ENCODE peak calls at places on chromosomes 4 and X, in eight cellular contexts. One of them, this sample, is unnamed.

GRCh38 chr4:6121276-6121850 is 79.0 kb downstream of the JAKMIP1 start:
- DNase-seq in A549: no peak
- DNase-seq in transverse colon: no peak
- DNase-seq in ovary: no peak
- DNase-seq in body of pancreas: no peak
- DNase-seq in tibial nerve: no peak
- DNase-seq in heart left ventricle: no peak
- DNase-seq in GM12878: no peak
- DNase-seq in this sample: no peak

GRCh38 chr4:24770111-24770584 is 25.2 kb upstream of the SOD3 start:
- DNase-seq in tibial nerve: no peak
- DNase-seq in heart left ventricle: no peak
- DNase-seq in GM12878: peak; percentile 39
- DNase-seq in transverse colon: no peak
- DNase-seq in A549: no peak
- DNase-seq in ovary: no peak
- DNase-seq in body of pancreas: no peak
- DNase-seq in this sample: peak; percentile 33

GRCh38 chr4:56086073-56086521 is 137.4 kb downstream of the CEP135 start:
- DNase-seq in body of pancreas: no peak
- DNase-seq in GM12878: no peak
- DNase-seq in ovary: no peak
- DNase-seq in tibial nerve: no peak
- DNase-seq in transverse colon: peak; percentile 32
- DNase-seq in A549: no peak
- DNase-seq in heart left ventricle: no peak
- DNase-seq in this sample: no peak

GRCh38 chrX:13646154-13646549 is 6.8 kb upstream of the TCEANC start:
- DNase-seq in tibial nerve: peak; percentile 70
- DNase-seq in ovary: peak; percentile 54
- DNase-seq in body of pancreas: peak; percentile 66
- DNase-seq in heart left ventricle: peak; percentile 66
- DNase-seq in transverse colon: peak; percentile 66
- DNase-seq in A549: peak; percentile 24
- DNase-seq in GM12878: no peak
- DNase-seq in this sample: peak; percentile 24

GRCh38 chrX:24682739-24683432 is 10.8 kb upstream of the POLA1 start:
- DNase-seq in GM12878: no peak
- DNase-seq in heart left ventricle: no peak
- DNase-seq in tibial nerve: no peak
- DNase-seq in A549: no peak
- DNase-seq in body of pancreas: no peak
- DNase-seq in ovary: no peak
- DNase-seq in transverse colon: no peak
- DNase-seq in this sample: no peak

GRCh38 chr4:40180356-40180755 is 16.5 kb upstream of the RHOH start:
- DNase-seq in A549: no peak
- DNase-seq in transverse colon: no peak
- DNase-seq in body of pancreas: no peak
- DNase-seq in heart left ventricle: no peak
- DNase-seq in tibial nerve: no peak
- DNase-seq in GM12878: no peak
- DNase-seq in ovary: no peak
- DNase-seq in this sample: peak; percentile 1

GRCh38 chr4:93444860-93445259 is 383.7 kb upstream of the ATOH1 start:
- DNase-seq in tibial nerve: no peak
- DNase-seq in ovary: no peak
- DNase-seq in body of pancreas: no peak
- DNase-seq in GM12878: no peak
- DNase-seq in heart left ventricle: no peak
- DNase-seq in transverse colon: no peak
- DNase-seq in A549: no peak
- DNase-seq in this sample: no peak

GRCh38 chr4:88333741-88334405 is 44.8 kb upstream of the HERC6 start:
- DNase-seq in tibial nerve: no peak
- DNase-seq in transverse colon: no peak
- DNase-seq in A549: no peak
- DNase-seq in ovary: peak; percentile 74
- DNase-seq in GM12878: no peak
- DNase-seq in heart left ventricle: no peak
- DNase-seq in body of pancreas: no peak
- DNase-seq in this sample: no peak

GRCh38 chr4:78772526-78773084 is 3.5 kb upstream of the BMP2K start:
- DNase-seq in A549: no peak
- DNase-seq in body of pancreas: no peak
- DNase-seq in heart left ventricle: no peak
- DNase-seq in tibial nerve: no peak
- DNase-seq in ovary: no peak
- DNase-seq in transverse colon: no peak
- DNase-seq in GM12878: no peak
- DNase-seq in this sample: no peak

GRCh38 chr4:6493668-6494304 is 21.4 kb upstream of the PPP2R2C start:
- DNase-seq in GM12878: no peak
- DNase-seq in body of pancreas: peak; percentile 20
- DNase-seq in A549: no peak
- DNase-seq in tibial nerve: no peak
- DNase-seq in ovary: no peak
- DNase-seq in transverse colon: no peak
- DNase-seq in heart left ventricle: no peak
- DNase-seq in this sample: no peak

GRCh38 chrX:150869450-150869849 is 29.0 kb downstream of the CD99L2 start:
- DNase-seq in GM12878: no peak
- DNase-seq in transverse colon: peak; percentile 34
- DNase-seq in tibial nerve: no peak
- DNase-seq in A549: no peak
- DNase-seq in heart left ventricle: no peak
- DNase-seq in body of pancreas: no peak
- DNase-seq in ovary: no peak
- DNase-seq in this sample: no peak

GRCh38 chrX:69305333-69306062 is 140.2 kb upstream of the PJA1 start:
- DNase-seq in heart left ventricle: no peak
- DNase-seq in ovary: no peak
- DNase-seq in GM12878: no peak
- DNase-seq in A549: no peak
- DNase-seq in tibial nerve: no peak
- DNase-seq in transverse colon: no peak
- DNase-seq in body of pancreas: no peak
- DNase-seq in this sample: no peak

GRCh38 chr4:159368320-159368719 is 265.4 kb downstream of the RAPGEF2 start:
- DNase-seq in A549: no peak
- DNase-seq in transverse colon: no peak
- DNase-seq in body of pancreas: no peak
- DNase-seq in ovary: no peak
- DNase-seq in heart left ventricle: no peak
- DNase-seq in GM12878: no peak
- DNase-seq in tibial nerve: no peak
- DNase-seq in this sample: no peak

GRCh38 chr4:184887947-184888346 is 62.2 kb upstream of the ACSL1 start:
- DNase-seq in transverse colon: no peak
- DNase-seq in body of pancreas: no peak
- DNase-seq in heart left ventricle: no peak
- DNase-seq in A549: no peak
- DNase-seq in ovary: no peak
- DNase-seq in GM12878: no peak
- DNase-seq in tibial nerve: no peak
- DNase-seq in this sample: no peak

GRCh38 chrX:49039598-49040375 is 3.4 kb downstream of the TFE3 start:
- DNase-seq in tibial nerve: peak; percentile 69
- DNase-seq in A549: peak; percentile 84
- DNase-seq in transverse colon: peak; percentile 66
- DNase-seq in body of pancreas: peak; percentile 77
- DNase-seq in heart left ventricle: peak; percentile 69
- DNase-seq in GM12878: no peak
- DNase-seq in ovary: peak; percentile 90
- DNase-seq in this sample: peak; percentile 75
- TF ChIP-seq POLR2A in tibial nerve: no peak
- TF ChIP-seq POLR2A in A549: peak; percentile 20
- TF ChIP-seq POLR2A in transverse colon: no peak
- TF ChIP-seq POLR2A in body of pancreas: no peak
- TF ChIP-seq POLR2A in heart left ventricle: no peak
- TF ChIP-seq POLR2A in GM12878: no peak
- TF ChIP-seq POLR2A in ovary: no peak
- TF ChIP-seq POLR2A in this sample: no peak

GRCh38 chr4:8428288-8429097 is 12.0 kb downstream of the ACOX3 start:
- DNase-seq in ovary: peak; percentile 88
- DNase-seq in body of pancreas: peak; percentile 91
- DNase-seq in transverse colon: peak; percentile 92
- DNase-seq in A549: peak; percentile 61
- DNase-seq in heart left ventricle: peak; percentile 96
- DNase-seq in GM12878: peak; percentile 41
- DNase-seq in tibial nerve: peak; percentile 87
- DNase-seq in this sample: peak; percentile 63
- TF ChIP-seq POLR2A in ovary: peak; percentile 22
- TF ChIP-seq POLR2A in body of pancreas: peak; percentile 87
- TF ChIP-seq POLR2A in transverse colon: peak; percentile 76
- TF ChIP-seq POLR2A in A549: peak; percentile 51
- TF ChIP-seq POLR2A in heart left ventricle: no peak
- TF ChIP-seq POLR2A in GM12878: peak; percentile 89
- TF ChIP-seq POLR2A in tibial nerve: no peak
- TF ChIP-seq POLR2A in this sample: peak; percentile 38

DNA sequence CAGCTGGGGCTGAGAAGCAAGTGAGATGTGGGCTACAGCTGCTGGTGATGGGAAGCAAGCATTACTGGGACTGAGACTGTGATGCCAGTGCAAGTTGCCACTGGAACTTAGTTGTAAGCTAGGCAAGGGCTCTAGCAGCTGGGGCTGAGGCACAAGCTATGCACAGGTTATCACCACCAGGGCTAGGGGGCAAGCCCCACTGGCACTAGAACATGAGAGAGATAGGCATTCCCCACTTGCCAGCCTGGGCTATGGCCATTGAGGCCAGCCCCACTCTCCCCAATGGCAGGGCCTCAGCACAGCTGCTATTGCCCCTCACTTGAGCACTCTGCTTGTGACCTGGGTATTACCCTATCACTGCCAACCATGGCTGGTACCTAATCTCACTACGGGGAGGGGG is 130.8 kb upstream of the SMIM31 start:
- DNase-seq in A549: no peak
- DNase-seq in heart left ventricle: no peak
- DNase-seq in GM12878: no peak
- DNase-seq in tibial nerve: no peak
- DNase-seq in body of pancreas: no peak
- DNase-seq in ovary: no peak
- DNase-seq in transverse colon: no peak
- DNase-seq in this sample: no peak
- TF ChIP-seq POLR2A in A549: no peak
- TF ChIP-seq POLR2A in heart left ventricle: no peak
- TF ChIP-seq POLR2A in GM12878: no peak
- TF ChIP-seq POLR2A in tibial nerve: no peak
- TF ChIP-seq POLR2A in body of pancreas: no peak
- TF ChIP-seq POLR2A in ovary: no peak
- TF ChIP-seq POLR2A in transverse colon: no peak
- TF ChIP-seq POLR2A in this sample: no peak

DNA sequence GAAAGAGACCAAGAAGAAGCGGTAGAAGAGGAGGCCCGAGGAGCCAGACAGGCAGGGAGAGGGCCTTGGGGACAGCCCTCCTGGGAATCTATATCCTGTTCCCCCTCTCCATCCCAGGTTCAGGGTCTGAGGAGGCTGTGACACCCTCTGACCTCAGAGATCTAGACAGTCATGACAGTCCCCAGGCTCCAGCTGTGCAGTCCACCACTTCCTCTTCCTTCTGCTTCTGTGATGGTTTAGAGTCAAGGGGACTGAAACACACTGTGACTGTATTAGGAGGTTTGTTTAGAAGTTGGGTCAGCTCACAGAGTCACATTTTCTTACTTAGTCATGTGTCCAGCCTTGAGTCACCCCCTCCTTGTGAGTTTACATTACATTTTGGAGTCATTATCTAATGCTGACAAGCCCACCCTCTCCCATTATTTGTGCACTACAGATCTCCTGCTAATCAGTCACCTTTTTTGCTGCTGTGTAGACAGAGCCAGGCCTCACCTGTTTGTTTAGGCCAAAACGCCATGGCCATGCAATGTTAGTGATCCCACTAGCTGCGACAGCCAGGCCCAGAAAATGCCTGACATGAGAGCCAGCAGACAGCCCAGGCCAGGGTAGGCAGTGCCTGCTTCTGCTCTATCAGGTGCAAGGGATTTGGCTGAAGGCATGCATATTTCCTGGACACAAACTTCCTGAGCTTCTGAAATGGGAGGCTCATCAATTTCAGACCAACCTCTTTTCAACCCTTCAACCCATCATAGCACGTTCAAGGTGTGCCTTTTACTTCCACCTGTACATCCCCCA is 26.0 kb downstream of the MANBA start:
- DNase-seq in transverse colon: no peak
- DNase-seq in A549: no peak
- DNase-seq in body of pancreas: peak; percentile 27
- DNase-seq in tibial nerve: no peak
- DNase-seq in heart left ventricle: no peak
- DNase-seq in ovary: no peak
- DNase-seq in GM12878: peak; percentile 39
- DNase-seq in this sample: no peak
- TF ChIP-seq POLR2A in transverse colon: no peak
- TF ChIP-seq POLR2A in A549: no peak
- TF ChIP-seq POLR2A in body of pancreas: no peak
- TF ChIP-seq POLR2A in tibial nerve: no peak
- TF ChIP-seq POLR2A in heart left ventricle: no peak
- TF ChIP-seq POLR2A in ovary: no peak
- TF ChIP-seq POLR2A in GM12878: no peak
- TF ChIP-seq POLR2A in this sample: no peak

This sample was measured in HCT116.